ENCODE peak calls at places on chromosomes 11 and 22, in nine cellular contexts. Y is tibial nerve, Q is endothelial cell, F is left ventricle myocardium inferior, M is prostate gland, O is psoas muscle, K is mammary epithelial cell, V is AG04450, C is coronary artery. I is an unnamed sample.
A peak's percentile ranks its signal among the peaks of the same experiment; 100 is the strongest.

GRCh38 chr22:30159561-30160353 is 79.5 kb downstream of the HORMAD2 start:
- DNase-seq in V (peak; percentile 60), F (no peak), Y (peak; percentile 36), C (no peak), Q (no peak), M (peak; percentile 48), K (peak; percentile 52), O (peak; percentile 16), I (no peak)

GRCh38 chr22:43884600-43885318 is 7.1 kb downstream of the PNPLA5 start:
- DNase-seq in Q (peak; percentile 76), O (peak; percentile 68), F (peak; percentile 59), Y (peak; percentile 53), M (no peak), K (peak; percentile 23), V (no peak), C (no peak), I (no peak)

GRCh38 chr11:96213500-96213899 is 129.5 kb downstream of the MAML2 start:
- DNase-seq in Q (no peak), F (no peak), O (no peak), M (no peak), Y (no peak), K (no peak), C (no peak), V (no peak), I (no peak)

GRCh38 chr22:46067159-46068111 is 82.9 kb upstream of the PPARA start:
- DNase-seq in Y (no peak), Q (no peak), M (no peak), C (peak; percentile 70), O (no peak), V (no peak), F (peak; percentile 15), K (peak; percentile 55), I (no peak)

GRCh38 chr11:78927511-78927910 is 352.8 kb upstream of the NARS2 start:
- DNase-seq in Q (no peak), F (no peak), C (no peak), O (no peak), V (no peak), K (no peak), M (no peak), Y (no peak), I (no peak)

GRCh38 chr11:71207996-71208774 is 44.2 kb downstream of the SHANK2 start:
- DNase-seq in C (no peak), Y (no peak), Q (no peak), M (no peak), O (no peak), V (no peak), K (no peak), F (no peak), I (no peak)

GRCh38 chr11:62139526-62140301 is 15.9 kb downstream of the INCENP start:
- DNase-seq in C (no peak), K (no peak), M (no peak), F (no peak), V (no peak), O (no peak), Q (no peak), Y (no peak), I (peak; percentile 76)

GRCh38 chr11:2525166-2525861 is 80.5 kb downstream of the KCNQ1 start:
- DNase-seq in K (no peak), Y (no peak), C (no peak), O (peak; percentile 10), Q (peak; percentile 3), M (no peak), F (peak; percentile 9), V (no peak), I (peak; percentile 75)

GRCh38 chr11:31645747-31646146 is 136.2 kb downstream of the ELP4 start:
- DNase-seq in Q (no peak), O (no peak), V (peak; percentile 48), M (no peak), K (peak; percentile 79), C (no peak), F (no peak), Y (no peak), I (no peak)

GRCh38 chr11:75815345-75815983 is 454 bp downstream of the UVRAG start:
- DNase-seq in O (no peak), C (peak; percentile 85), Q (peak; percentile 56), V (no peak), Y (no peak), M (no peak), F (no peak), K (no peak), I (no peak)

GRCh38 chr22:43110444-43110926 is at the start of gene BIK:
- DNase-seq in K (peak; percentile 37), M (peak; percentile 68), F (peak; percentile 39), Q (peak; percentile 50), V (no peak), Y (peak; percentile 17), O (peak; percentile 34), C (no peak), I (no peak)

GRCh38 chr22:43310311-43310710 is 32.9 kb downstream of the SCUBE1 start:
- DNase-seq in V (no peak), C (no peak), K (no peak), O (no peak), Y (no peak), Q (no peak), M (no peak), F (no peak), I (no peak)

GRCh38 chr11:44863231-44863630 is 87.5 kb downstream of the TP53I11 start:
- DNase-seq in Y (no peak), M (no peak), K (no peak), F (no peak), V (no peak), O (no peak), C (no peak), Q (no peak), I (no peak)

GRCh38 chr11:44868455-44869421 is 81.9 kb downstream of the TP53I11 start:
- DNase-seq in M (no peak), Q (no peak), C (no peak), O (no peak), K (no peak), F (peak; percentile 33), V (no peak), Y (no peak), I (no peak)

GRCh38 chr11:44868021-44868420 is 82.7 kb downstream of the TP53I11 start:
- DNase-seq in O (no peak), Q (no peak), K (no peak), M (no peak), Y (no peak), F (no peak), C (no peak), V (no peak), I (no peak)

GRCh38 chr11:44866301-44866700 is 84.4 kb downstream of the TP53I11 start:
- DNase-seq in V (no peak), C (no peak), K (no peak), Q (no peak), F (no peak), O (no peak), Y (no peak), M (no peak), I (no peak)

DNA sequence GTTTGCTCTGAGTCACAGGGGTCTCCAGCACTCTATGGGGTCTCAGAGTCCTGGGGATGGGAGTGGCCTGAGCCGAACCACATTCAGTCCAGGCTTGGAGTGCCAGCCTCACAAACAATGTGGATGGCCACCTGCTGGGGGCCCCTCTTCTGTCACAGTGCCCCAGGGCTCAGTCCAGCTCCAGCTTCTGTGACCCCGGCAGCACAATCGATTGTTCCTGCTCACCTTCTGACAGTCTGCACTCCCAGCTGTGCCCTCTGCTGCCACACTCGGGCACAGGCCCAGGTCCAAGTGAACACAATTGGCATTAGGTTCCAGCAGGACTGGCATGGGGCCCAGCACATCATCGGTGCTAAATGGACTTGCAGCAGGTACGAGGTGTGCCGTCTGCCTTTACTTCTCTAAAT is 84.8 kb downstream of the TP53I11 start:
- DNase-seq in C (no peak), O (no peak), V (no peak), K (no peak), M (peak; percentile 62), F (peak; percentile 78), Q (no peak), Y (no peak), I (no peak)
- TF ChIP-seq CTCF in C (no peak), O (no peak), V (no peak), K (no peak), M (no peak), F (peak; percentile 46), Q (no peak), Y (no peak), I (no peak)

DNA sequence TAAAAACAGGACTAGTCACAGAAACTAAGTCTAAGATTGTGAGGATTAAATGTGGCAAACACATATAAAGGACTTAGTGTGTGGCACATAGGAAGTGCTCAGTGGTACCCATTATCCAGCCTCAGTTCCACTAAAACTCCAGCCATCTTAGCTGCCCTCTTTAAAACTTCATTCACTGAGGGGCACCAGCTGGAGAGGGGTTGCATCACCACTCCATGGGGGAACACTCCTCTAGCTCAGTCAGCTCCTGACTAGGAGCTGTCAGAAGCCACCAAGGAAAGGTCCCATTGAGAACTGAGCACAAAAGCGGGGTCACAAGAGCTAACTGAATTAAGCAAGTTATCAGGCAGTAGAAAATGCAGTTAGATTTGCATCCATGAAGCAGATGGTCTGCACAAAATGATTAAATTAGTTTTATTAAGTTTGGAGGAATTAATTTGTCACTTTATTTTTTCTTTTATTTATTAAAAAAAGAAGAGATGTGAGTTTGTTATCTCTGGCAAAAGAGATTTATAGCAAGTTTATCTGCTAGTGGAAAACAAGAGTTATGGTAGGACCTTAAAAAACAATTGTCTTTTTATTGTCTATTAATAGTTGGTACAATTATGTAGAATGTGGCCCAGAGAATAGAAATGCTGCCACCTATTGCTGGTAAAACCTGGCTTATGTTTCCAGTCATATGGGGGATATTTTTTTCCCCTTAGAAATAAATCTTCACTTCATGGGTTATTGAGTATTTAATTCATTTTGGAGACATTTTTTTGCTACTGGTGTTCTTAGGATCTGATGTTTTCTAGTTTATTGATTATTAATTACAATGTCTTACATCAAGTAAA is 95.7 kb downstream of the NAV2 start:
- DNase-seq in K (no peak), M (no peak), Q (no peak), F (no peak), O (no peak), V (no peak), C (no peak), Y (no peak), I (no peak)
- TF ChIP-seq CTCF in K (peak; percentile 11), M (peak; percentile 6), Q (no peak), F (peak; percentile 48), O (peak; percentile 14), V (peak; percentile 27), C (no peak), Y (no peak), I (peak; percentile 55)

DNA sequence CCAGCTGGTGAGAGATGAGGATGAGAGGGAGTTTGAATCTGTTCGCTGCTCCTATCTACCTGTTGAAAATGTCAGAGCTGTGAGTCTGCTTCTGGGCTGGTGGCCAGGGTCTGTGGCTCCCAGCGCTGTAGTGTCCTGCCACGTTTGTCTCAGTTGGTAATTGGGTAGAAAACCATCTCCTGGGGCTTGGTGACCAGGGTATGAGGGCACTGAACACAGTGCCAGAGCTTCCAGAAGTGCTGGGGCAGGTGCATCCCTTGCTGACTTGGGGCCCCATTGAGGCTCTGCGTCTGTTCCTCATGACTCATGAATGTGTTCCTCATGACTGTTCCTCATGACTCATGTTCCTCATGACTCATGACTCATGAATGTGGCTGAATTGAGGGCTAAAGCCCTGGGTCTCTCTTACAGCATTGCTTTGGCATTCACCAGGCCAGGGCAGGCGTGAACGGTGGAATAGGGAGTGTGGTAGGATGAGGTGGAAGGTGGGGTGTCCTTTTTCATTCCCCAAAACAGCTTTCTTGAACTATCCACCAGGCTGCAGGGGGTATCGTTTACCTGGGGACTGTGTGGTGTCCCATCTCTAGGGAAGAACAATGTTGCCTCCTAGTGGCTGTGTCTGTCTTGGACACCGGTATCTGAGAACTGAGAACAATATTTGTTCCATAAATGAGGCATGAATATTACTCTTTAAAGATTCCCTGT is 139.5 kb downstream of the COMMD9 start:
- DNase-seq in V (peak; percentile 97), M (peak; percentile 27), K (peak; percentile 100), F (no peak), O (peak; percentile 54), Q (peak; percentile 32), C (peak; percentile 77), Y (peak; percentile 67), I (peak; percentile 86)
- TF ChIP-seq CTCF in V (peak; percentile 67), M (no peak), K (peak; percentile 76), F (peak; percentile 34), O (peak; percentile 45), Q (peak; percentile 44), C (no peak), Y (no peak), I (peak; percentile 62)

GRCh38 chr11:68388595-68389198 is 71.9 kb upstream of the PPP6R3 start:
- DNase-seq in K (no peak), M (no peak), V (no peak), O (no peak), F (no peak), Q (no peak), C (no peak), Y (no peak), I (no peak)
- TF ChIP-seq CTCF in K (no peak), M (no peak), V (no peak), O (no peak), F (no peak), Q (no peak), C (no peak), Y (no peak), I (no peak)